ENCODE peak calls at places on chromosome 20, in nine cellular contexts. X is stomach; O is ovary; S is upper lobe of left lung; M is left ventricle myocardium inferior; D is upper lobe of right lung; Q is heart left ventricle; K is CD8-positive, alpha-beta T cell; P is spleen. W is an unnamed sample. For H3K9me3, the result is how much of the 10 kb centered on the place peaks cover.

GRCh38 chr20:20780127-20780822 is 67.8 kb upstream of the RALGAPA2 start:
- DNase-seq in X (peak), O (peak), S (no peak), M (peak), D (peak), Q (peak), K (no peak), P (peak), W (peak)

GRCh38 chr20:64143018-64143801 is 21.0 kb upstream of the MYT1 start:
- DNase-seq in X (no peak), O (peak), S (no peak), M (no peak), D (peak), Q (peak), K (no peak), P (peak), W (peak)

GRCh38 chr20:32485126-32485769 is 99.9 kb downstream of the NOL4L start:
- DNase-seq in X (peak), O (peak), S (no peak), M (peak), D (peak), Q (no peak), K (peak), P (peak), W (peak)

GRCh38 chr20:39025883-39026282 is 63.7 kb downstream of the DHX35 start:
- DNase-seq in X (no peak), O (no peak), S (no peak), M (no peak), D (no peak), Q (no peak), K (no peak), P (no peak), W (no peak)

GRCh38 chr20:23118766-23119165 is 32.6 kb upstream of the CD93 start:
- DNase-seq in X (no peak), O (no peak), S (no peak), M (no peak), D (peak), Q (no peak), K (no peak), P (peak), W (no peak)

GRCh38 chr20:35561268-35561667 is 19.4 kb downstream of the ERGIC3 start:
- DNase-seq in X (no peak), O (peak), S (no peak), M (no peak), D (peak), Q (no peak), K (no peak), P (no peak), W (no peak)

GRCh38 chr20:32743237-32744112 is at the start of gene COMMD7:
- DNase-seq in X (peak), O (peak), S (peak), M (peak), D (peak), Q (peak), K (peak), P (peak), W (peak)

GRCh38 chr20:609371-609964 is 641 bp downstream of the TCF15 start:
- DNase-seq in X (no peak), O (no peak), S (peak), M (no peak), D (peak), Q (no peak), K (no peak), P (no peak), W (no peak)

GRCh38 chr20:35134472-35134871 is 12.7 kb downstream of the EDEM2 start:
- DNase-seq in X (no peak), O (peak), S (no peak), M (peak), D (no peak), Q (no peak), K (no peak), P (no peak), W (peak)

GRCh38 chr20:3788685-3789155 is 2.2 kb upstream of the CENPB start:
- DNase-seq in X (no peak), O (no peak), S (no peak), M (no peak), D (no peak), Q (no peak), K (no peak), P (peak), W (no peak)

GRCh38 chr20:63968136-63968927 is 1.4 kb downstream of the ZNF512B start:
- DNase-seq in X (no peak), O (peak), S (peak), M (peak), D (no peak), Q (peak), K (no peak), P (peak), W (peak)

GRCh38 chr20:40538126-40538525 is 150.9 kb downstream of the MAFB start:
- DNase-seq in X (no peak), O (no peak), S (no peak), M (no peak), D (no peak), Q (no peak), K (no peak), P (no peak), W (no peak)

GRCh38 chr20:34458631-34459030 is 57.6 kb upstream of the DYNLRB1 start:
- DNase-seq in X (no peak), O (no peak), S (no peak), M (no peak), D (no peak), Q (no peak), K (no peak), P (no peak), W (no peak)

GRCh38 chr20:4040283-4041179 is 25.2 kb upstream of the RNF24 start:
- DNase-seq in X (peak), O (no peak), S (no peak), M (no peak), D (no peak), Q (no peak), K (no peak), P (no peak), W (no peak)

GRCh38 chr20:8504030-8504429 is 372.0 kb downstream of the PLCB1 start:
- DNase-seq in X (no peak), O (no peak), S (no peak), M (no peak), D (no peak), Q (no peak), K (no peak), P (no peak), W (no peak)

GRCh38 chr20:64223526-64224067 is 32.0 kb upstream of the PCMTD2 start:
- DNase-seq in X (no peak), O (peak), S (peak), M (peak), D (no peak), Q (no peak), K (no peak), P (no peak), W (no peak)

GRCh38 chr20:4187147-4187546 is 171.8 kb upstream of the RNF24 start:
- DNase-seq in X (no peak), O (no peak), S (no peak), M (no peak), D (peak), Q (no peak), K (no peak), P (peak), W (no peak)

GRCh38 chr20:17795449-17796095 is 95.8 kb downstream of the BANF2 start:
- DNase-seq in X (no peak), O (no peak), S (no peak), M (no peak), D (no peak), Q (no peak), K (no peak), P (no peak), W (no peak)

GRCh38 chr20:38198238-38198861 is 33.3 kb upstream of the TGM2 start:
- DNase-seq in X (no peak), O (no peak), S (no peak), M (no peak), D (no peak), Q (no peak), K (no peak), P (no peak), W (no peak)

GRCh38 chr20:19966840-19967239 is 50.3 kb upstream of the NAA20 start:
- DNase-seq in X (no peak), O (no peak), S (no peak), M (no peak), D (no peak), Q (no peak), K (no peak), P (no peak), W (no peak)

GRCh38 chr20:21179796-21180195 is 53.9 kb downstream of the KIZ start:
- DNase-seq in X (no peak), O (no peak), S (no peak), M (no peak), D (no peak), Q (no peak), K (no peak), P (no peak), W (no peak)

GRCh38 chr20:64233725-64234124 is 21.8 kb upstream of the PCMTD2 start:
- DNase-seq in X (peak), O (peak), S (no peak), M (peak), D (peak), Q (peak), K (no peak), P (peak), W (no peak)

GRCh38 chr20:9332783-9333482 is 181.5 kb upstream of the LAMP5 start:
- DNase-seq in X (no peak), O (no peak), S (no peak), M (no peak), D (no peak), Q (no peak), K (no peak), P (no peak), W (no peak)

GRCh38 chr20:14507711-14508110 is 170.3 kb upstream of the FLRT3 start:
- DNase-seq in X (no peak), O (no peak), S (no peak), M (no peak), D (no peak), Q (no peak), K (no peak), P (no peak), W (no peak)

GRCh38 chr20:39880890-39881289 is 808.1 kb downstream of the MAFB start:
- DNase-seq in X (no peak), O (no peak), S (no peak), M (no peak), D (no peak), Q (no peak), K (no peak), P (no peak), W (no peak)

GRCh38 chr20:42112161-42112560 is 494.0 kb upstream of the CHD6 start:
- DNase-seq in X (no peak), O (no peak), S (no peak), M (no peak), D (no peak), Q (no peak), K (no peak), P (no peak), W (peak)

GRCh38 chr20:23350855-23351838 is 556 bp downstream of the NXT1 start:
- DNase-seq in X (peak), O (peak), S (no peak), M (peak), D (peak), Q (no peak), K (peak), P (peak), W (peak)

GRCh38 chr20:21089421-21089820 is 16.7 kb downstream of the LINC00237 start:
- DNase-seq in X (no peak), O (no peak), S (no peak), M (no peak), D (no peak), Q (no peak), K (no peak), P (no peak), W (no peak)

GRCh38 chr20:9390441-9390840 is 123.9 kb upstream of the LAMP5 start:
- DNase-seq in X (no peak), O (no peak), S (no peak), M (no peak), D (no peak), Q (no peak), K (no peak), P (no peak), W (no peak)

GRCh38 chr20:3146732-3147341 is 12.8 kb downstream of the FASTKD5 start:
- DNase-seq in X (no peak), O (no peak), S (no peak), M (no peak), D (no peak), Q (no peak), K (no peak), P (no peak), W (no peak)

GRCh38 chr20:2741881-2742280 is 49.3 kb downstream of the EBF4 start:
- DNase-seq in X (no peak), O (no peak), S (no peak), M (no peak), D (no peak), Q (no peak), K (no peak), P (no peak), W (no peak)

GRCh38 chr20:32707691-32708581 is 34.2 kb upstream of the C20orf203 start:
- DNase-seq in X (no peak), O (no peak), S (no peak), M (no peak), D (no peak), Q (no peak), K (no peak), P (no peak), W (no peak)

GRCh38 chr20:4453369-4453768 is 268.3 kb upstream of the PRND start:
- DNase-seq in X (no peak), O (no peak), S (no peak), M (no peak), D (no peak), Q (no peak), K (no peak), P (no peak), W (no peak)

GRCh38 chr20:10432079-10432478 is 1.9 kb downstream of the MKKS start:
- DNase-seq in X (no peak), O (no peak), S (no peak), M (no peak), D (no peak), Q (no peak), K (no peak), P (no peak), W (no peak)

GRCh38 chr20:1278323-1278660 is 12.2 kb downstream of the SNPH start:
- DNase-seq in X (no peak), O (no peak), S (no peak), M (no peak), D (no peak), Q (no peak), K (no peak), P (no peak), W (no peak)

GRCh38 chr20:62428008-62428384 is 657 bp upstream of the RBBP8NL start:
- DNase-seq in X (no peak), O (no peak), S (no peak), M (no peak), D (no peak), Q (no peak), K (no peak), P (no peak), W (no peak)

GRCh38 chr20:62427172-62428007 is at the start of gene RBBP8NL:
- DNase-seq in X (peak), O (no peak), S (peak), M (no peak), D (peak), Q (no peak), K (no peak), P (no peak), W (no peak)

GRCh38 chr20:62428396-62429160 is 1.2 kb upstream of the RBBP8NL start:
- DNase-seq in X (no peak), O (no peak), S (peak), M (no peak), D (no peak), Q (no peak), K (no peak), P (no peak), W (no peak)

GRCh38 chr20:62425281-62426058 is 1.9 kb downstream of the RBBP8NL start:
- DNase-seq in X (no peak), O (no peak), S (peak), M (no peak), D (no peak), Q (no peak), K (no peak), P (no peak), W (no peak)

GRCh38 chr20:62426678-62427077 is 661 bp downstream of the RBBP8NL start:
- DNase-seq in X (peak), O (no peak), S (peak), M (no peak), D (peak), Q (no peak), K (no peak), P (no peak), W (no peak)
- H3K9me3 ChIP-seq in X (under half), O (under half), S (under half), M (under half), D (under half), Q (under half), K (under half), P (under half), W (under half)

GRCh38 chr20:46893877-46894578 is 615 bp upstream of the EYA2 start:
- DNase-seq in X (no peak), O (no peak), S (no peak), M (no peak), D (no peak), Q (no peak), K (no peak), P (no peak), W (no peak)
- H3K4me3 ChIP-seq in X (peak), O (peak), S (no peak), M (peak), D (no peak), Q (no peak), K (no peak), P (no peak), W (peak)

GRCh38 chr20:7237251-7237650 is 469.8 kb downstream of the BMP2 start:
- DNase-seq in X (no peak), O (no peak), S (no peak), M (no peak), D (no peak), Q (no peak), K (no peak), P (no peak), W (no peak)

GRCh38 chr20:7240490-7240889 is 473.0 kb downstream of the BMP2 start:
- DNase-seq in X (no peak), O (no peak), S (no peak), M (no peak), D (no peak), Q (no peak), K (no peak), P (no peak), W (no peak)
- H3K9me3 ChIP-seq in X (under half), O (under half), S (under half), M (under half), D (under half), Q (under half), K (under half), P (under half), W (under half)

GRCh38 chr20:44393608-44394519 is 38.4 kb downstream of the HNF4A start:
- DNase-seq in X (no peak), O (no peak), S (no peak), M (no peak), D (no peak), Q (no peak), K (no peak), P (no peak), W (no peak)
- H3K4me3 ChIP-seq in X (no peak), O (no peak), S (no peak), M (no peak), D (no peak), Q (no peak), K (no peak), P (no peak), W (no peak)

DNA sequence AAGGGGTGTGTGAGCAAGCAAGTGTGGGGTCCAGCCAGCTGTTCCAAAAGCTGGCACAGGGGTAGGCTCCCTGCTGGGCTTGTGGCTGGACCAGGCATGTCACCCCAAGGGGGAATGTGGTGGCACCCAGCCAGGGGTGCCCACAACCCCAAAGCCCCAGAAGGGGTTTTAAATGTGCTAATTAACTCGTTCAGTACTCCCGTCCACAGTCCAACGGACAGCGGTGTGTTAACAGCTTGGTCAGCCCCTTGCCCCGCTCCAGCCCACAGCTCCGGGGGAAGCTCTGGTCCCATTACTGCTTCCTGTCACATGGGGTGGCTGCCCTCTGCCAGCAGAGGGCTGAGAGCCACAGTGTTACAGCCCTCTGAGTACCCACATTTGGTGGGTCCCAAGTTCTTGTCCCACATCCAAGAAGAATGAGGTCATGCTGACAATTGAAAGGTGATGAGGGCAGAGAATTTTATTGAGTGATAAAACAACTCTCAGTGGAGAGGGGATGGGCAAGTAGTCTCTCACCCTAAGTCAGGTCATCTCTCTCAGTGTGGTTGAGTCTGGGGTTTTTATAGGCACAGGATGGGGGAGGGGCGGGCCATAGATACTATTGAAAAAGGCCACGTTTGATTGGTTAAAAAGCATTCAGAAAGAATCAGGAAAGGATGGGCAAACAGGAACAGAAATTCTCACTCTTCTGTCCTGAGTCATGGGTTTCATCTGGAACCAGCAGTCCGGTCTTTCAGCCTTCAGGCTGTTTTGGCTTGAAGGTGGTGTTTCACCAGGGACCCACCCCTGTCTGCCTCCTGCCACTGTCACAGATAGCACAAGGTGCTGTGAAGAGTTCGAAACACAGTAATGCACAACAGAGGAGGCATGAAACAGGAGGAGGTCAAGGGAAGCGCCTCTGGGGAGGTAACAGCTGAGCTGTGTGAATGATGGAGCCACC is 238.5 kb downstream of the NFATC2 start:
- DNase-seq in X (no peak), O (no peak), S (no peak), M (no peak), D (no peak), Q (no peak), K (no peak), P (no peak), W (no peak)
- H3K9me3 ChIP-seq in X (under half), O (under half), S (under half), M (under half), D (under half), Q (under half), K (under half), P (under half), W (under half)

DNA sequence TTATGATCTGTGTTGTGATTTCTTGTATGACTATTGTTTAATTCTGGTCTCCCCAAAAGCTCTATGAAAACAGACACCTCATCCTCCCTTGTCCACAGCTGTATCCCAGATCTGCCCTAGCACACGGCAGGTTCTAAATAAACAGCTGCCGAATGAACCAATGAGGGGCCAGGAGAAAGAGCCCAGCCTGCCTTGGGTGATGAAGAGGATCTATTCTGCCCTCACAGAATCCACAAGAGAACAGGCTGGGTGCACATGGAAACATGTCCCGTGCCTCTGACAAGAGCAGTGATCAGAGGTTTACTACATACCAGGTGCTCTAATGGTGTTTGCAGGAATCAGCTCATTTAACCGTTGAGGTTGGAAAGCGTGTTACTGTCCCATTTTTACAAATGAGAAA is 15.6 kb upstream of the TLDC2 start:
- DNase-seq in X (no peak), O (no peak), S (no peak), M (no peak), D (no peak), Q (no peak), K (no peak), P (no peak), W (no peak)
- H3K4me3 ChIP-seq in X (no peak), O (no peak), S (no peak), M (peak), D (no peak), Q (no peak), K (no peak), P (no peak), W (peak)

DNA sequence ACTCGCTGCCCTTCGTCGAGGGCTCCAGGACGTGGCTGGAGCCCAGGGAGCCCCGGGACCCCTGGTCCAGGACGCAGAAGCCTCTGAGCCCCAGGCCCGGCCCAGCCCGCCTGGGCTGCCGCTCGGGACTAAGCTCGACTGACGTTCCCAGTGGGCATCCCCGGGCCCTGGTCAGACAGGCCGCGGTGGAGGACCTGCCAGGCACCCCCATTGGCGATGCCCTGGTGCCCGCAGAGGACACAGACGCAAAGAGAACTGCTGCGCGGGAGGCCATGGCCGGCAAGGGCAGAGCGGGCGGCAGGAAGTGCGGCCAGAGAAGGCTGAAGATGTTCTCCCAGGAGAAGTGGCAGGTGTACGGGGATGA is 28.9 kb downstream of the ZNF831 start:
- DNase-seq in X (no peak), O (no peak), S (peak), M (no peak), D (no peak), Q (no peak), K (no peak), P (no peak), W (no peak)
- H3K9me3 ChIP-seq in X (under half), O (under half), S (under half), M (under half), D (under half), Q (under half), K (under half), P (under half), W (under half)

W was measured in tibial artery.